ENCODE peak calls at places on chromosomes 12 and 14, in ten cellular contexts. One of them, this sample, is unnamed.

GRCh38 chr12:109762673-109763191 is 49.1 kb downstream of the FAM222A start:
- DNase-seq in A673: no peak
- DNase-seq in osteoblast: no peak
- DNase-seq in uterus: no peak
- DNase-seq in AG04450: no peak
- DNase-seq in Caco-2: no peak
- DNase-seq in thoracic aorta: no peak
- DNase-seq in CD8-positive, alpha-beta memory T cell: no peak
- DNase-seq in cardiac muscle cell: no peak
- DNase-seq in heart left ventricle: no peak
- DNase-seq in this sample: no peak

GRCh38 chr12:108040968-108041367 is 88.1 kb upstream of the WSCD2 start:
- DNase-seq in osteoblast: no peak
- DNase-seq in cardiac muscle cell: peak; percentile 24
- DNase-seq in A673: no peak
- DNase-seq in AG04450: no peak
- DNase-seq in CD8-positive, alpha-beta memory T cell: no peak
- DNase-seq in Caco-2: no peak
- DNase-seq in heart left ventricle: no peak
- DNase-seq in thoracic aorta: no peak
- DNase-seq in uterus: no peak
- DNase-seq in this sample: no peak

GRCh38 chr12:58249610-58250009 is 308.2 kb downstream of the ATP23 start:
- DNase-seq in cardiac muscle cell: peak; percentile 15
- DNase-seq in AG04450: no peak
- DNase-seq in A673: no peak
- DNase-seq in thoracic aorta: no peak
- DNase-seq in CD8-positive, alpha-beta memory T cell: no peak
- DNase-seq in osteoblast: no peak
- DNase-seq in Caco-2: no peak
- DNase-seq in uterus: no peak
- DNase-seq in heart left ventricle: peak; percentile 34
- DNase-seq in this sample: no peak

GRCh38 chr14:102819176-102819628 is 42.0 kb downstream of the TRAF3 start:
- DNase-seq in uterus: no peak
- DNase-seq in osteoblast: no peak
- DNase-seq in heart left ventricle: no peak
- DNase-seq in cardiac muscle cell: no peak
- DNase-seq in A673: no peak
- DNase-seq in CD8-positive, alpha-beta memory T cell: peak; percentile 21
- DNase-seq in AG04450: no peak
- DNase-seq in Caco-2: no peak
- DNase-seq in thoracic aorta: no peak
- DNase-seq in this sample: no peak

GRCh38 chr12:116615141-116615861 is 56.1 kb downstream of the MAP1LC3B2 start:
- DNase-seq in A673: no peak
- DNase-seq in CD8-positive, alpha-beta memory T cell: no peak
- DNase-seq in AG04450: no peak
- DNase-seq in osteoblast: no peak
- DNase-seq in thoracic aorta: no peak
- DNase-seq in Caco-2: no peak
- DNase-seq in uterus: no peak
- DNase-seq in heart left ventricle: no peak
- DNase-seq in cardiac muscle cell: no peak
- DNase-seq in this sample: no peak

GRCh38 chr12:102740157-102741032 is 176.6 kb downstream of the PAH start:
- DNase-seq in uterus: no peak
- DNase-seq in thoracic aorta: no peak
- DNase-seq in AG04450: no peak
- DNase-seq in osteoblast: no peak
- DNase-seq in A673: peak; percentile 60
- DNase-seq in CD8-positive, alpha-beta memory T cell: no peak
- DNase-seq in heart left ventricle: no peak
- DNase-seq in Caco-2: no peak
- DNase-seq in cardiac muscle cell: peak; percentile 11
- DNase-seq in this sample: no peak

GRCh38 chr12:43980627-43981191 is 144.8 kb downstream of the TMEM117 start:
- DNase-seq in heart left ventricle: no peak
- DNase-seq in CD8-positive, alpha-beta memory T cell: no peak
- DNase-seq in uterus: no peak
- DNase-seq in cardiac muscle cell: no peak
- DNase-seq in osteoblast: no peak
- DNase-seq in A673: no peak
- DNase-seq in AG04450: no peak
- DNase-seq in thoracic aorta: no peak
- DNase-seq in Caco-2: peak; percentile 75
- DNase-seq in this sample: no peak

GRCh38 chr12:65450610-65451009 is 172.1 kb downstream of the MSRB3 start:
- DNase-seq in cardiac muscle cell: no peak
- DNase-seq in AG04450: no peak
- DNase-seq in Caco-2: no peak
- DNase-seq in CD8-positive, alpha-beta memory T cell: no peak
- DNase-seq in thoracic aorta: no peak
- DNase-seq in osteoblast: no peak
- DNase-seq in A673: no peak
- DNase-seq in uterus: no peak
- DNase-seq in heart left ventricle: no peak
- DNase-seq in this sample: no peak

GRCh38 chr12:88998421-88998820 is 353.9 kb downstream of the DUSP6 start:
- DNase-seq in CD8-positive, alpha-beta memory T cell: no peak
- DNase-seq in cardiac muscle cell: no peak
- DNase-seq in heart left ventricle: no peak
- DNase-seq in Caco-2: no peak
- DNase-seq in osteoblast: no peak
- DNase-seq in AG04450: no peak
- DNase-seq in uterus: no peak
- DNase-seq in A673: no peak
- DNase-seq in thoracic aorta: no peak
- DNase-seq in this sample: no peak

GRCh38 chr14:71006200-71006563 is 98.9 kb downstream of the PCNX1 start:
- DNase-seq in osteoblast: peak; percentile 30
- DNase-seq in CD8-positive, alpha-beta memory T cell: no peak
- DNase-seq in uterus: no peak
- DNase-seq in A673: no peak
- DNase-seq in AG04450: no peak
- DNase-seq in cardiac muscle cell: no peak
- DNase-seq in thoracic aorta: no peak
- DNase-seq in Caco-2: no peak
- DNase-seq in heart left ventricle: no peak
- DNase-seq in this sample: no peak

GRCh38 chr14:50001146-50001998 is 108.5 kb downstream of the ARF6 start:
- DNase-seq in osteoblast: peak; percentile 92
- DNase-seq in AG04450: no peak
- DNase-seq in uterus: peak; percentile 44
- DNase-seq in heart left ventricle: no peak
- DNase-seq in cardiac muscle cell: no peak
- DNase-seq in Caco-2: peak; percentile 88
- DNase-seq in A673: no peak
- DNase-seq in CD8-positive, alpha-beta memory T cell: peak; percentile 78
- DNase-seq in thoracic aorta: no peak
- DNase-seq in this sample: no peak

GRCh38 chr14:39395555-39396254 is 36.5 kb downstream of the FBXO33 start:
- DNase-seq in Caco-2: no peak
- DNase-seq in A673: no peak
- DNase-seq in uterus: no peak
- DNase-seq in heart left ventricle: no peak
- DNase-seq in AG04450: no peak
- DNase-seq in thoracic aorta: no peak
- DNase-seq in cardiac muscle cell: no peak
- DNase-seq in CD8-positive, alpha-beta memory T cell: no peak
- DNase-seq in osteoblast: no peak
- DNase-seq in this sample: no peak

GRCh38 chr12:2054091-2055018 is 1.6 kb downstream of the CACNA1C start:
- DNase-seq in uterus: no peak
- DNase-seq in AG04450: no peak
- DNase-seq in A673: no peak
- DNase-seq in thoracic aorta: no peak
- DNase-seq in cardiac muscle cell: peak; percentile 29
- DNase-seq in CD8-positive, alpha-beta memory T cell: no peak
- DNase-seq in osteoblast: peak; percentile 89
- DNase-seq in Caco-2: no peak
- DNase-seq in heart left ventricle: no peak
- DNase-seq in this sample: no peak

GRCh38 chr12:110073049-110073831 is 24.9 kb upstream of the C12orf76 start:
- DNase-seq in CD8-positive, alpha-beta memory T cell: no peak
- DNase-seq in heart left ventricle: no peak
- DNase-seq in cardiac muscle cell: no peak
- DNase-seq in AG04450: no peak
- DNase-seq in Caco-2: no peak
- DNase-seq in osteoblast: peak; percentile 88
- DNase-seq in uterus: peak; percentile 25
- DNase-seq in A673: peak; percentile 25
- DNase-seq in thoracic aorta: no peak
- DNase-seq in this sample: no peak

GRCh38 chr14:99541677-99542470 is 60.7 kb downstream of the CCNK start:
- DNase-seq in CD8-positive, alpha-beta memory T cell: no peak
- DNase-seq in thoracic aorta: no peak
- DNase-seq in osteoblast: peak; percentile 84
- DNase-seq in heart left ventricle: no peak
- DNase-seq in uterus: no peak
- DNase-seq in Caco-2: no peak
- DNase-seq in A673: no peak
- DNase-seq in AG04450: no peak
- DNase-seq in cardiac muscle cell: no peak
- DNase-seq in this sample: no peak

GRCh38 chr14:68317239-68317638 is 475.6 kb downstream of the ZFP36L1 start:
- DNase-seq in cardiac muscle cell: no peak
- DNase-seq in AG04450: no peak
- DNase-seq in A673: no peak
- DNase-seq in thoracic aorta: no peak
- DNase-seq in Caco-2: no peak
- DNase-seq in uterus: no peak
- DNase-seq in CD8-positive, alpha-beta memory T cell: no peak
- DNase-seq in heart left ventricle: no peak
- DNase-seq in osteoblast: no peak
- DNase-seq in this sample: no peak

GRCh38 chr12:6370576-6370935 is 4.8 kb downstream of the SCNN1A start:
- DNase-seq in uterus: no peak
- DNase-seq in cardiac muscle cell: no peak
- DNase-seq in heart left ventricle: no peak
- DNase-seq in osteoblast: peak; percentile 86
- DNase-seq in CD8-positive, alpha-beta memory T cell: no peak
- DNase-seq in Caco-2: no peak
- DNase-seq in A673: no peak
- DNase-seq in AG04450: no peak
- DNase-seq in thoracic aorta: no peak
- DNase-seq in this sample: no peak

GRCh38 chr12:54134850-54135249 is 53.9 kb downstream of the SMUG1 start:
- DNase-seq in A673: no peak
- DNase-seq in CD8-positive, alpha-beta memory T cell: no peak
- DNase-seq in AG04450: no peak
- DNase-seq in osteoblast: no peak
- DNase-seq in heart left ventricle: no peak
- DNase-seq in Caco-2: peak; percentile 57
- DNase-seq in thoracic aorta: no peak
- DNase-seq in uterus: no peak
- DNase-seq in cardiac muscle cell: no peak
- DNase-seq in this sample: no peak

GRCh38 chr14:105830171-105830570 is 303.8 kb downstream of the TMEM121 start:
- DNase-seq in Caco-2: no peak
- DNase-seq in CD8-positive, alpha-beta memory T cell: no peak
- DNase-seq in thoracic aorta: no peak
- DNase-seq in heart left ventricle: no peak
- DNase-seq in osteoblast: no peak
- DNase-seq in AG04450: no peak
- DNase-seq in cardiac muscle cell: no peak
- DNase-seq in A673: no peak
- DNase-seq in uterus: no peak
- DNase-seq in this sample: no peak
- H3K9me3 ChIP-seq in Caco-2: peaks cover 4% of the 10 kb centered on the region
- H3K9me3 ChIP-seq in CD8-positive, alpha-beta memory T cell: no peaks in the 10 kb centered on the region
- H3K9me3 ChIP-seq in thoracic aorta: no peaks in the 10 kb centered on the region
- H3K9me3 ChIP-seq in heart left ventricle: no peaks in the 10 kb centered on the region
- H3K9me3 ChIP-seq in osteoblast: no peaks in the 10 kb centered on the region
- H3K9me3 ChIP-seq in AG04450: peaks cover 25% of the 10 kb centered on the region
- H3K9me3 ChIP-seq in cardiac muscle cell: no peaks in the 10 kb centered on the region
- H3K9me3 ChIP-seq in A673: peaks cover 3% of the 10 kb centered on the region
- H3K9me3 ChIP-seq in uterus: no peaks in the 10 kb centered on the region
- H3K9me3 ChIP-seq in this sample: peaks cover 9% of the 10 kb centered on the region

GRCh38 chr12:3442397-3442796 is 48.6 kb upstream of the PRMT8 start:
- DNase-seq in cardiac muscle cell: no peak
- DNase-seq in A673: no peak
- DNase-seq in Caco-2: no peak
- DNase-seq in CD8-positive, alpha-beta memory T cell: no peak
- DNase-seq in osteoblast: no peak
- DNase-seq in AG04450: no peak
- DNase-seq in thoracic aorta: no peak
- DNase-seq in uterus: no peak
- DNase-seq in heart left ventricle: no peak
- DNase-seq in this sample: no peak
- H3K9me3 ChIP-seq in cardiac muscle cell: no peaks in the 10 kb centered on the region
- H3K9me3 ChIP-seq in A673: no peaks in the 10 kb centered on the region
- H3K9me3 ChIP-seq in Caco-2: no peaks in the 10 kb centered on the region
- H3K9me3 ChIP-seq in CD8-positive, alpha-beta memory T cell: no peaks in the 10 kb centered on the region
- H3K9me3 ChIP-seq in osteoblast: no peaks in the 10 kb centered on the region
- H3K9me3 ChIP-seq in AG04450: no peaks in the 10 kb centered on the region
- H3K9me3 ChIP-seq in thoracic aorta: no peaks in the 10 kb centered on the region
- H3K9me3 ChIP-seq in uterus: no peaks in the 10 kb centered on the region
- H3K9me3 ChIP-seq in heart left ventricle: no peaks in the 10 kb centered on the region
- H3K9me3 ChIP-seq in this sample: no peaks in the 10 kb centered on the region

DNA sequence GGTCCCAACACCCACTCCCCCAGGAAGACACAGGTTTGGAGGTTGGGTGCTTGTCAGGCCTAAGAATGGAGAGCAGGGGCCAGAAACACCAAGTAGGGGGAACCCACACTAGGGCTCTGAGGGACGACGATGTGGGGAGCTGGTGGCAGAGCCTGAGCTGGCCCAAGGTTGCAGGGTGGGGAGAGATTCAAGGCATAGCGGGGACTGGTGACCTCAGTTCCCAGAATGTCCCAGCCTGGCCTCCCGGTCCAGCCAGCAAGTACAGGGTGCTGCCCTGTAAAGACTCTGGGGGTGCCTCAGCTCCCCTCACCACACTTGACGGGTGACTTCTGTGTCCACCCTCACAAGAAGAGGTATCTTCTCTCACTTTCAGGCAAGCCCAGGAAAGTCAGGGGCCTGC is 86.7 kb downstream of the ALG10 start:
- DNase-seq in CD8-positive, alpha-beta memory T cell: no peak
- DNase-seq in uterus: no peak
- DNase-seq in cardiac muscle cell: no peak
- DNase-seq in AG04450: no peak
- DNase-seq in thoracic aorta: no peak
- DNase-seq in A673: no peak
- DNase-seq in heart left ventricle: no peak
- DNase-seq in Caco-2: no peak
- DNase-seq in osteoblast: no peak
- DNase-seq in this sample: no peak
- H3K9me3 ChIP-seq in CD8-positive, alpha-beta memory T cell: no peaks in the 10 kb centered on the region
- H3K9me3 ChIP-seq in uterus: no peaks in the 10 kb centered on the region
- H3K9me3 ChIP-seq in cardiac muscle cell: no peaks in the 10 kb centered on the region
- H3K9me3 ChIP-seq in AG04450: peaks cover 52% of the 10 kb centered on the region
- H3K9me3 ChIP-seq in thoracic aorta: no peaks in the 10 kb centered on the region
- H3K9me3 ChIP-seq in A673: peaks cover 4% of the 10 kb centered on the region
- H3K9me3 ChIP-seq in heart left ventricle: no peaks in the 10 kb centered on the region
- H3K9me3 ChIP-seq in Caco-2: peaks cover 3% of the 10 kb centered on the region
- H3K9me3 ChIP-seq in osteoblast: no peaks in the 10 kb centered on the region
- H3K9me3 ChIP-seq in this sample: no peaks in the 10 kb centered on the region

DNA sequence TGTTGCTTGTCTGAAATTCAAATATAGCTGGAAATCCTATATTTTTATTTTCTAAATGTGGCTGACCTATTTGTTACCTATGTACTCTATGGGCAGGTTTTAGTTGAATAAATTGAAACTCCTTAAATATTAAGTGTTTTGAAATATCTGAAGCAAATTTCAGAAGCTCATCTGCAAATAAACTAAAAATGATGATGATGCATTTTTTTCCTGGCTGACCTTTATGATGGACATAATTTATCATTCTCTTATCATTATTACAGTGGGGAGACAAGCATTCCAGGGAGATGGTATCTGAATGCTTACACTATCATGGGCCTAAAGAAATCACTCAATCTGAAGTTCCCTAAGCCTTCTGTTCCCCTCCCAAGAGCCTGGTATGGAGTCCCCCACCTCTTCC is 1225.2 kb downstream of the AACS start:
- DNase-seq in Caco-2: no peak
- DNase-seq in cardiac muscle cell: no peak
- DNase-seq in AG04450: no peak
- DNase-seq in thoracic aorta: no peak
- DNase-seq in CD8-positive, alpha-beta memory T cell: no peak
- DNase-seq in uterus: no peak
- DNase-seq in osteoblast: no peak
- DNase-seq in A673: no peak
- DNase-seq in heart left ventricle: no peak
- DNase-seq in this sample: no peak
- H3K9me3 ChIP-seq in Caco-2: no peaks in the 10 kb centered on the region
- H3K9me3 ChIP-seq in cardiac muscle cell: no peaks in the 10 kb centered on the region
- H3K9me3 ChIP-seq in AG04450: peaks cover 17% of the 10 kb centered on the region
- H3K9me3 ChIP-seq in thoracic aorta: no peaks in the 10 kb centered on the region
- H3K9me3 ChIP-seq in CD8-positive, alpha-beta memory T cell: no peaks in the 10 kb centered on the region
- H3K9me3 ChIP-seq in uterus: no peaks in the 10 kb centered on the region
- H3K9me3 ChIP-seq in osteoblast: no peaks in the 10 kb centered on the region
- H3K9me3 ChIP-seq in A673: no peaks in the 10 kb centered on the region
- H3K9me3 ChIP-seq in heart left ventricle: no peaks in the 10 kb centered on the region
- H3K9me3 ChIP-seq in this sample: peaks cover 5% of the 10 kb centered on the region